ENCODE peak calls at places on chromosomes 12 and 14, in ten cellular contexts. Q is small intestine, O is left ventricle myocardium inferior, S is body of pancreas, M is tibial artery, A is astrocyte, R is neural progenitor cell, V is endodermal cell, Z is transverse colon, G is GM23338. C is an unnamed sample. For H3K4me1, the result is how much of the 10 kb centered on the place peaks cover.

GRCh38 chr14:20440882-20441281 is 4.9 kb upstream of the KLHL33 start:
- DNase-seq in A (no peak), V (no peak), G (no peak), O (no peak), R (no peak), Q (no peak), Z (no peak), S (no peak), M (no peak), C (no peak)

GRCh38 chr12:1851126-1851791 is 30.9 kb downstream of the LRTM2 start:
- DNase-seq in R (no peak), Z (no peak), A (peak), G (no peak), S (no peak), O (no peak), M (no peak), Q (peak), V (no peak), C (peak)

GRCh38 chr12:116559330-116560080 is at the start of gene MAP1LC3B2:
- DNase-seq in R (peak), Z (peak), Q (peak), S (peak), V (peak), M (no peak), O (peak), A (peak), G (peak), C (no peak)

GRCh38 chr12:60335765-60336164 is 739.9 kb downstream of the SLC16A7 start:
- DNase-seq in R (no peak), Q (no peak), O (no peak), A (peak), M (no peak), V (no peak), G (peak), S (no peak), Z (no peak), C (no peak)

GRCh38 chr12:102760322-102760721 is 156.7 kb downstream of the PAH start:
- DNase-seq in V (no peak), M (no peak), G (no peak), O (no peak), A (no peak), R (no peak), Z (no peak), S (no peak), Q (no peak), C (no peak)

GRCh38 chr12:39581592-39581991 is 38.0 kb downstream of the ABCD2 start:
- DNase-seq in M (no peak), Q (no peak), R (no peak), O (no peak), A (no peak), S (no peak), V (no peak), Z (no peak), G (no peak), C (no peak)

GRCh38 chr12:4648099-4648498 is 752 bp downstream of the AKAP3 start:
- DNase-seq in M (no peak), Q (peak), R (no peak), A (no peak), Z (no peak), V (no peak), G (no peak), S (no peak), O (no peak), C (no peak)

GRCh38 chr12:9634177-9634803 is 26.6 kb upstream of the KLRB1 start:
- DNase-seq in S (peak), V (peak), Q (peak), Z (peak), A (no peak), G (peak), R (peak), O (no peak), M (no peak), C (no peak)

GRCh38 chr12:60144395-60144794 is 548.6 kb downstream of the SLC16A7 start:
- DNase-seq in Q (no peak), S (no peak), R (no peak), V (no peak), Z (no peak), A (no peak), M (no peak), O (no peak), G (no peak), C (no peak)

GRCh38 chr14:60151715-60152114 is 13.5 kb downstream of the DHRS7 start:
- DNase-seq in Z (peak), S (peak), G (no peak), R (no peak), Q (peak), O (peak), M (peak), V (no peak), A (peak), C (peak)

GRCh38 chr12:46825526-46826414 is at the start of gene SLC38A4:
- DNase-seq in S (peak), V (peak), Q (peak), G (peak), Z (peak), M (peak), R (peak), A (peak), O (peak), C (no peak)

GRCh38 chr12:87141091-87141490 is 884.9 kb upstream of the MGAT4C start:
- DNase-seq in V (no peak), Q (no peak), Z (no peak), R (no peak), G (no peak), O (no peak), S (no peak), M (no peak), A (no peak), C (no peak)

GRCh38 chr12:44296624-44297197 is 460.8 kb downstream of the TMEM117 start:
- DNase-seq in M (no peak), A (no peak), Q (peak), R (no peak), S (no peak), G (no peak), V (no peak), O (no peak), Z (peak), C (no peak)

GRCh38 chr12:10031771-10032175 is 1.3 kb downstream of the CLEC9A start:
- DNase-seq in A (peak), V (peak), Z (no peak), Q (no peak), M (no peak), R (no peak), S (no peak), O (no peak), G (peak), C (no peak)

GRCh38 chr14:64119535-64119934 is 174.6 kb downstream of the ESR2 start:
- DNase-seq in A (no peak), R (no peak), Z (no peak), M (no peak), V (no peak), S (no peak), G (no peak), Q (no peak), O (no peak), C (no peak)

GRCh38 chr12:104611671-104612070 is 154.9 kb downstream of the CHST11 start:
- DNase-seq in Z (no peak), Q (no peak), S (no peak), M (peak), G (no peak), V (no peak), O (no peak), R (no peak), A (no peak), C (no peak)

GRCh38 chr12:15679146-15679545 is 110.0 kb downstream of the EPS8 start:
- DNase-seq in O (no peak), Z (no peak), Q (no peak), G (no peak), R (no peak), M (no peak), S (no peak), A (peak), V (no peak), C (no peak)

GRCh38 chr12:92602930-92603623 is 99.7 kb upstream of the PLEKHG7 start:
- DNase-seq in S (no peak), Q (no peak), R (no peak), O (no peak), A (peak), Z (no peak), V (no peak), G (no peak), M (no peak), C (no peak)

GRCh38 chr14:33934938-33935337 is 15.9 kb downstream of the EGLN3 start:
- DNase-seq in Z (no peak), R (no peak), G (no peak), S (no peak), M (no peak), Q (no peak), O (no peak), V (no peak), A (no peak), C (no peak)

GRCh38 chr14:103517172-103517566 is 5.5 kb downstream of the CKB start:
- DNase-seq in V (no peak), Z (no peak), G (no peak), S (no peak), R (no peak), Q (no peak), A (no peak), O (no peak), M (peak), C (no peak)

GRCh38 chr14:104659146-104659545 is 30.3 kb upstream of the INF2 start:
- DNase-seq in G (no peak), S (no peak), O (no peak), Z (no peak), Q (no peak), V (peak), R (no peak), A (no peak), M (no peak), C (no peak)

GRCh38 chr12:12333980-12334709 is 15.9 kb downstream of the MANSC1 start:
- DNase-seq in A (peak), Q (peak), M (no peak), R (peak), G (peak), Z (peak), O (peak), V (peak), S (peak), C (no peak)

GRCh38 chr12:16245199-16245598 is 32.3 kb downstream of the SLC15A5 start:
- DNase-seq in O (no peak), A (no peak), M (no peak), V (no peak), S (no peak), R (no peak), Q (peak), G (no peak), Z (peak), C (no peak)

GRCh38 chr12:16807731-16808130 is 201.8 kb upstream of the LMO3 start:
- DNase-seq in S (no peak), A (no peak), V (no peak), Z (no peak), G (no peak), O (no peak), R (no peak), M (no peak), Q (no peak), C (no peak)

GRCh38 chr12:5619628-5620027 is 187.7 kb downstream of the NTF3 start:
- DNase-seq in Q (no peak), M (no peak), G (no peak), R (no peak), Z (no peak), S (no peak), V (no peak), A (no peak), O (no peak), C (no peak)

GRCh38 chr12:65296503-65297265 is 18.2 kb downstream of the MSRB3 start:
- DNase-seq in S (no peak), O (no peak), A (no peak), G (no peak), Z (no peak), M (no peak), R (no peak), V (no peak), Q (no peak), C (no peak)

GRCh38 chr14:50544911-50545310 is 12.5 kb upstream of the MAP4K5 start:
- DNase-seq in Z (no peak), V (no peak), R (no peak), A (no peak), Q (no peak), M (no peak), G (no peak), O (no peak), S (peak), C (no peak)

GRCh38 chr14:50937325-50937724 is 7.0 kb downstream of the PYGL start:
- DNase-seq in A (peak), R (no peak), M (no peak), V (no peak), G (no peak), S (no peak), Q (no peak), O (no peak), Z (no peak), C (no peak)

GRCh38 chr14:40240456-40240855 is 808.2 kb upstream of the FBXO33 start:
- DNase-seq in G (no peak), V (no peak), S (no peak), Z (no peak), M (no peak), R (no peak), A (peak), Q (no peak), O (no peak), C (no peak)

GRCh38 chr14:85531594-85532391 is 1.8 kb downstream of the FLRT2 start:
- DNase-seq in Z (no peak), S (peak), O (peak), R (peak), V (peak), A (peak), Q (no peak), M (peak), G (peak), C (peak)

GRCh38 chr14:81516941-81517797 is 16.5 kb downstream of the SEL1L start:
- DNase-seq in Z (peak), M (no peak), S (peak), G (peak), A (peak), O (no peak), Q (no peak), V (peak), R (peak), C (no peak)

GRCh38 chr12:113163030-113163360 is 13.5 kb downstream of the CFAP73 start:
- DNase-seq in O (no peak), G (no peak), Z (no peak), Q (no peak), R (no peak), S (no peak), A (no peak), M (no peak), V (peak), C (no peak)

GRCh38 chr12:107760207-107760816 is 625 bp downstream of the PRDM4 start:
- DNase-seq in G (peak), O (no peak), S (peak), M (peak), Q (peak), Z (peak), R (peak), A (no peak), V (peak), C (peak)

GRCh38 chr14:105537580-105538474 is 11.4 kb downstream of the TMEM121 start:
- DNase-seq in V (peak), A (no peak), R (peak), M (peak), S (peak), Z (peak), Q (peak), G (peak), O (peak), C (no peak)

GRCh38 chr14:106831322-106831720 is 1304.9 kb downstream of the TMEM121 start:
- DNase-seq in S (no peak), A (no peak), R (no peak), Q (peak), G (peak), M (no peak), V (peak), Z (peak), O (no peak), C (no peak)

GRCh38 chr14:100144996-100145646 is 14.3 kb downstream of the DEGS2 start:
- DNase-seq in Z (peak), Q (peak), O (no peak), S (no peak), V (no peak), R (no peak), M (no peak), A (no peak), G (no peak), C (no peak)
- H3K4me1 ChIP-seq in Z (half or more), Q (under half), O (under half), S (under half), V (under half), R (under half), M (under half), A (under half), G (under half), C (under half)

DNA sequence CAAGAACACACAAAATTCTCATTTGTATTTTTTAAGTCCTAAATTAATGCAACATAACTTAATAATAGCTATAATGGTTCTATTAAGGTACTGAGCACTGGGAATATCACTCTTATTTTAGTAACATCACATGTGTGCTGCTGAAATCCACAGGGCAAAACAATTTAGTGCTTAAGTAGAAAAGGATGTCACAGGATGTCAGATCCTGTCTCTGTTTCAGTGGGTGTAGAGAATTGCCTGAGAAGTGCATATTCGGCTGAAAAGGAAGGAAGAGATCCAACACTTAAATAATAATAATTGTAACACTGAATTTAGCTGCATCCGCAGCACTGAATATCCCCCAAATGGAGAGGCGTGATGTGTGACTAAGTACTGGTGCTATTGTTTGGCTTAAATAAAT is 8.6 kb downstream of the LDHB start:
- DNase-seq in S (no peak), M (no peak), O (no peak), Z (no peak), A (no peak), Q (no peak), V (no peak), R (no peak), G (no peak), C (no peak)
- H3K4me1 ChIP-seq in S (under half), M (under half), O (half or more), Z (under half), A (under half), Q (under half), V (under half), R (under half), G (under half), C (under half)

GRCh38 chr14:73774671-73775070 is 60.5 kb upstream of the PNMA1 start:
- DNase-seq in S (no peak), O (no peak), Z (no peak), Q (no peak), R (no peak), V (peak), M (no peak), A (no peak), G (no peak), C (no peak)
- H3K4me1 ChIP-seq in S (half or more), O (half or more), Z (half or more), Q (under half), R (under half), V (under half), M (under half), A (under half), G (under half), C (under half)

GRCh38 chr12:122013792-122014590 is 7.7 kb upstream of the BCL7A start:
- DNase-seq in O (no peak), R (no peak), Q (no peak), V (no peak), G (no peak), A (no peak), M (no peak), Z (no peak), S (no peak), C (no peak)

GRCh38 chr12:122013136-122013535 is 8.5 kb upstream of the BCL7A start:
- DNase-seq in Q (no peak), S (no peak), O (no peak), G (no peak), M (no peak), Z (no peak), A (no peak), V (no peak), R (no peak), C (no peak)

GRCh38 chr12:122018457-122018856 is 3.2 kb upstream of the BCL7A start:
- DNase-seq in R (no peak), Z (no peak), V (no peak), O (no peak), A (no peak), Q (no peak), S (no peak), M (no peak), G (no peak), C (no peak)

GRCh38 chr12:122012184-122012583 is 9.5 kb upstream of the BCL7A start:
- DNase-seq in G (no peak), R (no peak), O (no peak), Q (no peak), S (no peak), Z (no peak), V (no peak), M (no peak), A (no peak), C (no peak)

DNA sequence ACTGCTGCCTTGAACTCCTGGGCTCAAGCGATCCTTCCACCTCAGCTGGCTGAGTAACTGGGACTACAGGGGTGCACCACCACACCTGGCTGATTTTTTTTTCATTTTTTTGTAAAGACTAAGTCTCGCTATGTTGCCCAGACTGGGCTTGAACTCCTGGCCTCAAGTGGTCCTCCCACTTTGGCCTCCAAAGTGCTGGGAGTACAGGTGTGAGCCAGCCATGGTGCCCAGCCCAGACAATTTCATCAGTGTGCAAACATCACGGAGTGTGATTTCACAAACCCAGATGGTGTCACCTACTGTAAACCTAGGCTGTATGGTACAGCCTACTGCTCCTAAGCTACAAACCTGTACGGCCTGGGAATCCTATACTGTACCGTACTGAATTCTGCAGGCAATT is 6.9 kb upstream of the BCL7A start:
- DNase-seq in M (no peak), S (no peak), R (no peak), A (no peak), V (no peak), G (no peak), O (no peak), Q (no peak), Z (no peak), C (no peak)
- H3K4me1 ChIP-seq in M (under half), S (under half), R (under half), A (under half), V (under half), G (under half), O (under half), Q (under half), Z (under half), C (under half)

GRCh38 chr12:52258335-52258901 is 16.0 kb upstream of the KRT86 start:
- DNase-seq in S (peak), R (peak), Z (no peak), M (peak), Q (peak), V (peak), O (no peak), A (no peak), G (peak), C (no peak)
- H3K4me1 ChIP-seq in S (under half), R (under half), Z (under half), M (under half), Q (under half), V (under half), O (under half), A (under half), G (under half), C (under half)

GRCh38 chr14:98293527-98293926 is 978.5 kb downstream of the BCL11B start:
- DNase-seq in R (no peak), A (peak), Z (no peak), M (no peak), O (no peak), Q (no peak), V (no peak), S (peak), G (no peak), C (no peak)

GRCh38 chr14:98290596-98290995 is 981.4 kb downstream of the BCL11B start:
- DNase-seq in Q (no peak), Z (no peak), A (peak), M (no peak), G (no peak), V (no peak), S (no peak), R (no peak), O (no peak), C (no peak)

GRCh38 chr14:98296895-98297294 is 975.1 kb downstream of the BCL11B start:
- DNase-seq in M (no peak), S (no peak), Z (no peak), G (no peak), Q (no peak), V (no peak), A (no peak), R (no peak), O (no peak), C (no peak)

GRCh38 chr14:98288825-98289224 is 983.2 kb downstream of the BCL11B start:
- DNase-seq in S (no peak), M (no peak), R (no peak), V (no peak), O (no peak), A (no peak), Z (no peak), Q (no peak), G (no peak), C (no peak)

GRCh38 chr14:98292191-98292590 is 979.8 kb downstream of the BCL11B start:
- DNase-seq in S (no peak), Q (no peak), V (no peak), G (no peak), M (no peak), Z (no peak), R (no peak), A (no peak), O (no peak), C (no peak)
- H3K4me1 ChIP-seq in S (under half), Q (under half), V (under half), G (under half), M (under half), Z (under half), R (under half), A (under half), O (under half), C (under half)

DNA sequence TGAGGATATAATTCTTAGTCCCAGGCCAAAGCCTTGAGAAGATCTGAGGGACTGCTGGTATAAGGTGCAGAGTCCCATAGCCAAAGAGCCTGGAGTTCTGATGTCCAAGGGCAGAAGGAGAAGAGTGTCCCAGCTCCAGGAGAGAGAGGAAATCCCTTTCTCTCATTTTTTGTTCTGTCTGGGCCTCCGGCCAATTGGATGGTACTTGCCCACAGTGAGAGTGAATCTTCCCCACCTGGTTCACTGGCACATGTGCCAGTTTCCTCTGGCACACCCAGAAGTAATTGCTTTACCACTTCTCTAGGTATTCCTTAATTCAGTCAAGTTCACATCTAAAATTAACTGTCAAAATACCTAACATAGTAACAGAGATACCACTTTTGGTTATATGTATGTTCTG is 15.3 kb downstream of the ARID4A start:
- DNase-seq in S (no peak), G (no peak), R (no peak), Q (no peak), M (no peak), A (no peak), Z (no peak), V (no peak), O (no peak), C (no peak)
- H3K4me1 ChIP-seq in S (under half), G (under half), R (under half), Q (under half), M (under half), A (under half), Z (under half), V (under half), O (under half), C (under half)

GRCh38 chr12:14403293-14403692 is 37.8 kb downstream of the ATF7IP start:
- DNase-seq in O (no peak), R (no peak), Q (no peak), A (no peak), V (no peak), M (no peak), S (no peak), G (no peak), Z (no peak), C (no peak)
- H3K4me1 ChIP-seq in O (half or more), R (under half), Q (under half), A (under half), V (under half), M (under half), S (under half), G (under half), Z (under half), C (under half)